ENCODE peak calls at places on chromosomes 1 and 21, in seven cellular contexts. One of them, this sample, is unnamed.

GRCh38 chr1:248757784-248758195 is 2.2 kb upstream of the LYPD8 start:
- DNase-seq in H1: no peak
- DNase-seq in HepG2: peak
- DNase-seq in HCT116: no peak
- DNase-seq in K562: no peak
- DNase-seq in HEK293T: no peak
- DNase-seq in GM12878: no peak
- DNase-seq in this sample: no peak

GRCh38 chr1:55582078-55582477 is 366.9 kb upstream of the USP24 start:
- DNase-seq in HepG2: no peak
- DNase-seq in HEK293T: no peak
- DNase-seq in HCT116: no peak
- DNase-seq in K562: no peak
- DNase-seq in GM12878: no peak
- DNase-seq in H1: no peak
- DNase-seq in this sample: no peak

GRCh38 chr1:205925730-205926129 is 17.5 kb downstream of the SLC26A9 start:
- DNase-seq in HEK293T: no peak
- DNase-seq in HepG2: no peak
- DNase-seq in K562: no peak
- DNase-seq in GM12878: no peak
- DNase-seq in HCT116: no peak
- DNase-seq in H1: no peak
- DNase-seq in this sample: no peak

GRCh38 chr1:30514945-30515344 is 208.4 kb downstream of the MATN1 start:
- DNase-seq in HepG2: no peak
- DNase-seq in HEK293T: no peak
- DNase-seq in HCT116: no peak
- DNase-seq in H1: peak
- DNase-seq in K562: no peak
- DNase-seq in GM12878: no peak
- DNase-seq in this sample: no peak

GRCh38 chr1:116887212-116887611 is 22.5 kb upstream of the PTGFRN start:
- DNase-seq in HCT116: no peak
- DNase-seq in GM12878: no peak
- DNase-seq in K562: no peak
- DNase-seq in HEK293T: no peak
- DNase-seq in HepG2: no peak
- DNase-seq in H1: no peak
- DNase-seq in this sample: no peak

GRCh38 chr1:208043690-208044089 is 132.8 kb upstream of the CD34 start:
- DNase-seq in H1: no peak
- DNase-seq in GM12878: no peak
- DNase-seq in HCT116: no peak
- DNase-seq in K562: no peak
- DNase-seq in HEK293T: no peak
- DNase-seq in HepG2: no peak
- DNase-seq in this sample: no peak

GRCh38 chr1:2446394-2446793 is 29.7 kb upstream of the PLCH2 start:
- DNase-seq in HEK293T: no peak
- DNase-seq in H1: no peak
- DNase-seq in K562: no peak
- DNase-seq in GM12878: no peak
- DNase-seq in HepG2: no peak
- DNase-seq in HCT116: no peak
- DNase-seq in this sample: no peak

GRCh38 chr1:37601441-37601840 is 5.7 kb upstream of the GNL2 start:
- DNase-seq in GM12878: no peak
- DNase-seq in HepG2: no peak
- DNase-seq in HEK293T: no peak
- DNase-seq in HCT116: no peak
- DNase-seq in K562: no peak
- DNase-seq in H1: no peak
- DNase-seq in this sample: no peak

GRCh38 chr1:210248341-210248740 is 15.7 kb downstream of the SERTAD4 start:
- DNase-seq in H1: no peak
- DNase-seq in K562: no peak
- DNase-seq in HepG2: no peak
- DNase-seq in HEK293T: no peak
- DNase-seq in HCT116: no peak
- DNase-seq in GM12878: no peak
- DNase-seq in this sample: no peak

GRCh38 chr1:35810096-35810860 is 2.5 kb downstream of the AGO4 start:
- DNase-seq in HepG2: no peak
- DNase-seq in GM12878: no peak
- DNase-seq in HEK293T: no peak
- DNase-seq in K562: no peak
- DNase-seq in HCT116: no peak
- DNase-seq in H1: no peak
- DNase-seq in this sample: no peak

GRCh38 chr1:228392111-228392936 is 14.3 kb downstream of the TRIM11 start:
- DNase-seq in H1: no peak
- DNase-seq in HCT116: no peak
- DNase-seq in GM12878: no peak
- DNase-seq in HepG2: no peak
- DNase-seq in K562: peak
- DNase-seq in HEK293T: no peak
- DNase-seq in this sample: no peak

GRCh38 chr1:151995774-151996173 is 2.1 kb upstream of the S100A10 start:
- DNase-seq in HepG2: no peak
- DNase-seq in HCT116: no peak
- DNase-seq in H1: no peak
- DNase-seq in GM12878: no peak
- DNase-seq in HEK293T: no peak
- DNase-seq in K562: no peak
- DNase-seq in this sample: no peak

GRCh38 chr1:220706921-220707559 is 16.9 kb downstream of the C1orf115 start:
- DNase-seq in K562: no peak
- DNase-seq in GM12878: no peak
- DNase-seq in HCT116: no peak
- DNase-seq in H1: no peak
- DNase-seq in HepG2: no peak
- DNase-seq in HEK293T: no peak
- DNase-seq in this sample: no peak

GRCh38 chr1:99004270-99005141 is at the start of gene PLPPR5:
- DNase-seq in GM12878: no peak
- DNase-seq in K562: no peak
- DNase-seq in HCT116: no peak
- DNase-seq in HepG2: no peak
- DNase-seq in HEK293T: peak
- DNase-seq in H1: peak
- DNase-seq in this sample: peak

GRCh38 chr1:223244366-223245103 is 101.5 kb upstream of the TLR5 start:
- DNase-seq in HepG2: no peak
- DNase-seq in H1: peak
- DNase-seq in GM12878: peak
- DNase-seq in K562: peak
- DNase-seq in HCT116: no peak
- DNase-seq in HEK293T: no peak
- DNase-seq in this sample: no peak

GRCh38 chr21:37139154-37139553 is 66.1 kb downstream of the TTC3 start:
- DNase-seq in GM12878: no peak
- DNase-seq in HepG2: no peak
- DNase-seq in K562: no peak
- DNase-seq in HEK293T: no peak
- DNase-seq in H1: no peak
- DNase-seq in HCT116: no peak
- DNase-seq in this sample: no peak

GRCh38 chr1:98792123-98792522 is 130.6 kb downstream of the SNX7 start:
- DNase-seq in H1: no peak
- DNase-seq in K562: no peak
- DNase-seq in HepG2: no peak
- DNase-seq in GM12878: no peak
- DNase-seq in HEK293T: no peak
- DNase-seq in HCT116: no peak
- DNase-seq in this sample: no peak

GRCh38 chr1:96234299-96234698 is 487.3 kb upstream of the PTBP2 start:
- DNase-seq in H1: no peak
- DNase-seq in GM12878: no peak
- DNase-seq in K562: no peak
- DNase-seq in HepG2: peak
- DNase-seq in HEK293T: peak
- DNase-seq in HCT116: peak
- DNase-seq in this sample: no peak

GRCh38 chr1:225928186-225929175 is 4.4 kb upstream of the PYCR2 start:
- DNase-seq in HCT116: no peak
- DNase-seq in HEK293T: no peak
- DNase-seq in H1: no peak
- DNase-seq in HepG2: no peak
- DNase-seq in GM12878: no peak
- DNase-seq in K562: peak
- DNase-seq in this sample: no peak

GRCh38 chr1:41795205-41795762 is 123.4 kb downstream of the HIVEP3 start:
- DNase-seq in HEK293T: no peak
- DNase-seq in K562: peak
- DNase-seq in HepG2: no peak
- DNase-seq in GM12878: no peak
- DNase-seq in HCT116: peak
- DNase-seq in H1: no peak
- DNase-seq in this sample: no peak

GRCh38 chr1:203046984-203047630 is 20.8 kb downstream of the PPFIA4 start:
- DNase-seq in HepG2: no peak
- DNase-seq in GM12878: no peak
- DNase-seq in K562: peak
- DNase-seq in HEK293T: no peak
- DNase-seq in HCT116: no peak
- DNase-seq in H1: no peak
- DNase-seq in this sample: no peak

GRCh38 chr1:57874426-57874825 is 450.6 kb upstream of the DAB1 start:
- DNase-seq in H1: no peak
- DNase-seq in HepG2: no peak
- DNase-seq in HEK293T: no peak
- DNase-seq in K562: no peak
- DNase-seq in HCT116: no peak
- DNase-seq in GM12878: no peak
- DNase-seq in this sample: no peak

GRCh38 chr1:36203554-36204346 is 20.5 kb upstream of the THRAP3 start:
- DNase-seq in HepG2: no peak
- DNase-seq in K562: no peak
- DNase-seq in HEK293T: no peak
- DNase-seq in HCT116: no peak
- DNase-seq in H1: peak
- DNase-seq in GM12878: no peak
- DNase-seq in this sample: no peak

GRCh38 chr1:175976865-175977642 is 230.0 kb downstream of the COP1 start:
- DNase-seq in HepG2: no peak
- DNase-seq in HCT116: no peak
- DNase-seq in HEK293T: no peak
- DNase-seq in K562: no peak
- DNase-seq in H1: no peak
- DNase-seq in GM12878: no peak
- DNase-seq in this sample: no peak

DNA sequence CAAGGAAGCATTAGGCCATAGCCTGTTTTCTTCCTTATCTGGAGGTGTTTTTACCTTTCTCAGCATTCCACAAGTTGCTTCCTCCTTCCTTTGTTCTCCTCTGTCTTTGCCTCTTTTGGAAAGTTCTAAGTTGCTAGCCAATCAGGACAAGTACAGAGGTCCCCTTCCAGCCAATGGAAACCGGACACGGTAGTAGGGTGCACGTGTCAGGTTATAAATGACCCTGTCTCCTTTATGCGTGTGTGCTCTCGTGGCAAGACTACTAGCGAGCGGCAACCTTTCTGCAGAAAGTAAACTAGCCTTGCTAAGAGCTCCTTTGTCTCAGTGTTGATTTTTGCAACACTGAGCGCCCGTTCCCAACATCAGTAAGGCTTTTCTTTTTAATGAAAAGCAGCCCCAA is 1.5 kb upstream of the ACADM start:
- DNase-seq in HepG2: no peak
- DNase-seq in HCT116: no peak
- DNase-seq in HEK293T: no peak
- DNase-seq in GM12878: no peak
- DNase-seq in H1: no peak
- DNase-seq in K562: peak
- DNase-seq in this sample: no peak
- TF ChIP-seq SP1 in HepG2: no peak
- TF ChIP-seq SP1 in HCT116: no peak
- TF ChIP-seq SP1 in HEK293T: no peak
- TF ChIP-seq SP1 in GM12878: no peak
- TF ChIP-seq SP1 in H1: no peak
- TF ChIP-seq SP1 in K562: no peak
- TF ChIP-seq SP1 in this sample: no peak

GRCh38 chr1:244730153-244730933 is 77.4 kb downstream of the DESI2 start:
- DNase-seq in HepG2: no peak
- DNase-seq in K562: no peak
- DNase-seq in GM12878: no peak
- DNase-seq in HEK293T: no peak
- DNase-seq in H1: peak
- DNase-seq in HCT116: no peak
- DNase-seq in this sample: peak
- TF ChIP-seq SP1 in HepG2: no peak
- TF ChIP-seq SP1 in K562: no peak
- TF ChIP-seq SP1 in GM12878: no peak
- TF ChIP-seq SP1 in HEK293T: no peak
- TF ChIP-seq SP1 in H1: no peak
- TF ChIP-seq SP1 in HCT116: no peak
- TF ChIP-seq SP1 in this sample: no peak

GRCh38 chr1:54273837-54274192 is 73.8 kb downstream of the MRPL37 start:
- DNase-seq in HCT116: no peak
- DNase-seq in HepG2: no peak
- DNase-seq in HEK293T: peak
- DNase-seq in K562: peak
- DNase-seq in GM12878: no peak
- DNase-seq in H1: no peak
- DNase-seq in this sample: no peak

GRCh38 chr1:54274448-54274847 is 74.5 kb downstream of the MRPL37 start:
- DNase-seq in K562: no peak
- DNase-seq in HepG2: no peak
- DNase-seq in HCT116: no peak
- DNase-seq in HEK293T: no peak
- DNase-seq in H1: no peak
- DNase-seq in GM12878: no peak
- DNase-seq in this sample: no peak

GRCh38 chr1:54272772-54273091 is 72.8 kb downstream of the MRPL37 start:
- DNase-seq in GM12878: no peak
- DNase-seq in HCT116: no peak
- DNase-seq in H1: no peak
- DNase-seq in HEK293T: no peak
- DNase-seq in HepG2: no peak
- DNase-seq in K562: no peak
- DNase-seq in this sample: no peak

GRCh38 chr1:54272134-54272533 is 72.2 kb downstream of the MRPL37 start:
- DNase-seq in K562: no peak
- DNase-seq in GM12878: no peak
- DNase-seq in HepG2: no peak
- DNase-seq in H1: no peak
- DNase-seq in HEK293T: no peak
- DNase-seq in HCT116: no peak
- DNase-seq in this sample: no peak

GRCh38 chr1:54273092-54273836 is 73.3 kb downstream of the MRPL37 start:
- DNase-seq in HepG2: no peak
- DNase-seq in GM12878: peak
- DNase-seq in HEK293T: peak
- DNase-seq in K562: peak
- DNase-seq in HCT116: no peak
- DNase-seq in H1: peak
- DNase-seq in this sample: peak
- TF ChIP-seq SP1 in HepG2: no peak
- TF ChIP-seq SP1 in GM12878: no peak
- TF ChIP-seq SP1 in HEK293T: no peak
- TF ChIP-seq SP1 in K562: no peak
- TF ChIP-seq SP1 in HCT116: no peak
- TF ChIP-seq SP1 in H1: no peak
- TF ChIP-seq SP1 in this sample: no peak

GRCh38 chr1:15424146-15424667 is 14.0 kb upstream of the CTRC start:
- DNase-seq in H1: no peak
- DNase-seq in GM12878: no peak
- DNase-seq in HEK293T: no peak
- DNase-seq in HCT116: no peak
- DNase-seq in HepG2: no peak
- DNase-seq in K562: peak
- DNase-seq in this sample: no peak
- TF ChIP-seq SP1 in H1: no peak
- TF ChIP-seq SP1 in GM12878: no peak
- TF ChIP-seq SP1 in HEK293T: no peak
- TF ChIP-seq SP1 in HCT116: no peak
- TF ChIP-seq SP1 in HepG2: no peak
- TF ChIP-seq SP1 in K562: no peak
- TF ChIP-seq SP1 in this sample: no peak